ENCODE peak calls at places on chromosomes 5 and 9, in seven cellular contexts. A, V, L, I, G, M and E are unnamed samples.

GRCh38 chr9:37936965-37937364 is 33.0 kb upstream of the SLC25A51 start:
- DNase-seq in A (no peak), V (no peak), L (no peak), I (peak), G (no peak), M (no peak), E (peak)

GRCh38 chr5:179422213-179422839 is 77.1 kb upstream of the ADAMTS2 start:
- DNase-seq in A (no peak), V (no peak), L (no peak), I (peak), G (no peak), M (no peak), E (no peak)

GRCh38 chr5:12704955-12705354 is 800.7 kb upstream of the CTNND2 start:
- DNase-seq in A (no peak), V (no peak), L (no peak), I (no peak), G (peak), M (no peak), E (no peak)

GRCh38 chr5:31187591-31187990 is 5.9 kb upstream of the CDH6 start:
- DNase-seq in A (no peak), V (no peak), L (no peak), I (no peak), G (no peak), M (no peak), E (no peak)

GRCh38 chr5:13218518-13218917 is 726.0 kb downstream of the DNAH5 start:
- DNase-seq in A (no peak), V (no peak), L (no peak), I (no peak), G (peak), M (no peak), E (no peak)

GRCh38 chr9:123389698-123390097 is 33.7 kb downstream of the CRB2 start:
- DNase-seq in A (no peak), V (no peak), L (no peak), I (no peak), G (no peak), M (no peak), E (no peak)

GRCh38 chr9:74770508-74771261 is 117.0 kb downstream of the TRPM6 start:
- DNase-seq in A (no peak), V (no peak), L (peak), I (no peak), G (peak), M (no peak), E (peak)

GRCh38 chr5:54663876-54664275 is 146.3 kb downstream of the SNX18 start:
- DNase-seq in A (no peak), V (no peak), L (no peak), I (no peak), G (peak), M (no peak), E (no peak)

GRCh38 chr5:135436856-135437795 is 10.0 kb downstream of the DCANP1 start:
- DNase-seq in A (peak), V (no peak), L (no peak), I (no peak), G (peak), M (no peak), E (no peak)

GRCh38 chr9:110880123-110880522 is 158.1 kb downstream of the LPAR1 start:
- DNase-seq in A (no peak), V (no peak), L (no peak), I (no peak), G (no peak), M (no peak), E (no peak)

GRCh38 chr9:108156270-108156998 is 666.9 kb upstream of the KLF4 start:
- DNase-seq in A (no peak), V (no peak), L (no peak), I (no peak), G (peak), M (no peak), E (peak)

GRCh38 chr9:117250610-117251215 is 164.1 kb downstream of the ASTN2 start:
- DNase-seq in A (no peak), V (no peak), L (no peak), I (no peak), G (peak), M (no peak), E (no peak)

GRCh38 chr5:97095318-97095732 is 47.1 kb downstream of the LIX1 start:
- DNase-seq in A (no peak), V (no peak), L (no peak), I (no peak), G (no peak), M (no peak), E (no peak)

GRCh38 chr5:23930985-23931384 is 423.6 kb downstream of the PRDM9 start:
- DNase-seq in A (no peak), V (no peak), L (no peak), I (no peak), G (peak), M (no peak), E (no peak)

GRCh38 chr9:36988848-36989247 is 45.2 kb downstream of the PAX5 start:
- DNase-seq in A (no peak), V (no peak), L (peak), I (no peak), G (no peak), M (no peak), E (no peak)

GRCh38 chr5:125017796-125018195 is 271.4 kb upstream of the ZNF608 start:
- DNase-seq in A (no peak), V (no peak), L (no peak), I (no peak), G (no peak), M (no peak), E (no peak)

GRCh38 chr9:110031511-110032173 is 176.3 kb downstream of the C9orf152 start:
- DNase-seq in A (no peak), V (no peak), L (no peak), I (no peak), G (no peak), M (no peak), E (no peak)

GRCh38 chr9:85290019-85290418 is 451.7 kb downstream of the AGTPBP1 start:
- DNase-seq in A (no peak), V (no peak), L (no peak), I (no peak), G (peak), M (no peak), E (no peak)

GRCh38 chr9:36316629-36317317 is 58.5 kb upstream of the GNE start:
- DNase-seq in A (peak), V (no peak), L (no peak), I (no peak), G (no peak), M (no peak), E (no peak)

GRCh38 chr5:129904102-129904666 is at the start of gene CHSY3:
- DNase-seq in A (peak), V (peak), L (peak), I (peak), G (peak), M (peak), E (peak)

GRCh38 chr5:112372543-112372942 is 46.5 kb downstream of the EPB41L4A start:
- DNase-seq in A (no peak), V (no peak), L (no peak), I (no peak), G (no peak), M (no peak), E (no peak)

GRCh38 chr5:80559244-80559643 is 10.8 kb downstream of the ANKRD34B start:
- DNase-seq in A (no peak), V (no peak), L (no peak), I (no peak), G (no peak), M (no peak), E (no peak)

GRCh38 chr5:10635257-10635860 is 71.5 kb downstream of the ANKRD33B start:
- DNase-seq in A (no peak), V (peak), L (peak), I (no peak), G (peak), M (no peak), E (no peak)
- TF ChIP-seq POLR2A in A (no peak), V (no peak), L (no peak), I (no peak), G (no peak), M (no peak), E (no peak)

GRCh38 chr5:150558088-150558621 is 50.2 kb downstream of the NDST1 start:
- DNase-seq in A (no peak), V (no peak), L (no peak), I (no peak), G (no peak), M (no peak), E (no peak)
- TF ChIP-seq POLR2A in A (no peak), V (no peak), L (no peak), I (no peak), G (no peak), M (no peak), E (no peak)

DNA sequence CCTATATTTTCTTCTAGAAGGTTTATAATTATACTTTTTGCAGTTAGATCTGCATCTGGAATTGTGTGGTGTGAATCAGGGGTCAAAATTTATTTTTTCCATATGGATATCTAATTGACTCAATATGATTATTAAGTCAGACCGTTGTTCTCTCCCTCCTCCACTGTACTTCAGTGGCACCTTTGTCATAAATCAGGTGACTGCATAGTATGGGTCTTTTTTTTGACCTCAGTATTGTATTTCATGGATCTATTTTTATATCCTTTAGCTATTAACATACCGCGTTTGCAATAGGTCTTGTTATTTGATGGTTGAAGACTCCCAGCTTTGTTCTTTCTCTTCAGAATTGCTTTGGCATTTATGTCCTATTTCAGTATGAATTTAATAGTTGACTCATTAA is 107.4 kb downstream of the BOD1 start:
- DNase-seq in A (no peak), V (no peak), L (no peak), I (no peak), G (no peak), M (no peak), E (no peak)
- TF ChIP-seq POLR2A in A (no peak), V (no peak), L (no peak), I (no peak), G (no peak), M (no peak), E (no peak)

DNA sequence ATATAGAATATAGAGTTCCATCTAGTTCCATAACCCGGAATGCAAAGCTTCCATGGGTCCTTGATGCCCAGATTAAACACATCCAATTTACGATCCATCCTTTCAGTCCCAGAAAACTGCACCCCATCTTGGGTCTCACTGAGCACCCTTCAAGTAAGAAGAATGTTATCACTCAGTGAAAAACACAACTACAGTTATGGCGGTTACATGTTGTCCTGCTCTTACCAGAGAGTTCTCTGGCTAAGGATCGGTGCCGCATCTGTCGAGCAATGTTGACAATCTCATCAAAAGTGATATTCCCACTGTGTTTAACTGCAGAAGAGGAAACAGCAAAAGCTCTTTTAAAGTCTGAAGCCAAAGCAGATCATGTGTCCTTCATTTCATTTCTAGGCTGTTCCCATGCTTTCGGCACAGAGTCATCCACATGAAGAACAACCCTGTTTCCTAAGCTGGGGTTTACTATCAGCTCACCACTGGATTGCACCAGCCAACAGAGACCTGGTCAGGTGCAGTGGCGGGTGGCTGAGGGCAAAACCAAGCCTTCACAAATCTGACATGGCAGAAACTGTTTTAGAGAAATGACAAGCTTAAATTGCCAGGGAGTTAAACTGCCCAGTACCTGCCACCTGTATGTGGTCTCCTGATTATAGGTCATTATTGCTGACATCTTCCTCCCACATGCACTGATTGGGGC is 2.9 kb downstream of the RPL12 start:
- DNase-seq in A (no peak), V (no peak), L (no peak), I (no peak), G (peak), M (no peak), E (no peak)
- TF ChIP-seq POLR2A in A (no peak), V (no peak), L (no peak), I (no peak), G (no peak), M (no peak), E (no peak)

GRCh38 chr9:70601000-70601929 is 186.8 kb upstream of the KLF9 start:
- DNase-seq in A (peak), V (peak), L (peak), I (peak), G (no peak), M (peak), E (no peak)
- TF ChIP-seq POLR2A in A (no peak), V (no peak), L (no peak), I (peak), G (no peak), M (no peak), E (no peak)

DNA sequence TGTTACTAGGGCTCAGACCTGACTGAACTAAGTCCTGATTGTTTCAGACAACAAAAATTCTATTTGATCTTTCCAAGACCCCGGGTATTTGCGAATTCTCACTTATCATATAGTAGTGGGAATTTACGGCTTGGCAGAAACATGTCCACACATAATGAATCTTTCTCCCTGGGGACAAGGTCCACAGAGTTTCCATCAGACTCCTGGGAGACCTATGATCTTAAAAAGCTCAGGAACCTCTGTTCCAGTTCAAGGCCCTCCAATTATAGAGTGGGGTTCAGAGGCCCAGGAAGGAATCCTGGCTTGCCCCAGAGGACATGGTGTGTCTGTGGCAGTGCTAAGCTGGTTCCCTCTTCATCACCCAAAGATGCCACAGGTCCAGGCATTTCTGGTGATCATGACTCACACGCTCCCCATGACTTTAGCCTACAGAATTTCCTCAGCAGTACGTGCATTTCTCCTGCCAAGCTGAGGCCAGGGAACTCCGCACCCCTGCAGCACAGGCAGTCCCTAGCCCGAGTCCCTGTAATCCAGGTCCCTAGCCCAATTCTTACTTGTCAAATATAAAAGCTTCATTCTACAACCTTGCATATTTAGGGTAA is 12.6 kb downstream of the RAPGEF1 start:
- DNase-seq in A (no peak), V (no peak), L (no peak), I (no peak), G (peak), M (no peak), E (no peak)
- TF ChIP-seq POLR2A in A (no peak), V (no peak), L (no peak), I (no peak), G (no peak), M (no peak), E (no peak)

GRCh38 chr9:133066181-133066983 is 4.6 kb downstream of the CEL start:
- DNase-seq in A (no peak), V (no peak), L (no peak), I (no peak), G (no peak), M (no peak), E (no peak)

GRCh38 chr9:133063159-133063499 is 1.3 kb downstream of the CEL start:
- DNase-seq in A (no peak), V (no peak), L (no peak), I (no peak), G (no peak), M (no peak), E (no peak)

GRCh38 chr9:133065070-133065388 is 3.2 kb downstream of the CEL start:
- DNase-seq in A (no peak), V (no peak), L (no peak), I (no peak), G (no peak), M (no peak), E (no peak)

GRCh38 chr9:133063500-133064231 is 1.9 kb downstream of the CEL start:
- DNase-seq in A (no peak), V (no peak), L (no peak), I (no peak), G (no peak), M (no peak), E (no peak)

GRCh38 chr9:133064241-133065069 is 2.7 kb downstream of the CEL start:
- DNase-seq in A (no peak), V (no peak), L (no peak), I (no peak), G (no peak), M (no peak), E (no peak)
- TF ChIP-seq POLR2A in A (no peak), V (no peak), L (no peak), I (no peak), G (no peak), M (no peak), E (no peak)

GRCh38 chr9:111937781-111938426 is 41.3 kb downstream of the UGCG start:
- DNase-seq in A (no peak), V (no peak), L (peak), I (no peak), G (peak), M (no peak), E (no peak)

GRCh38 chr9:111938427-111938800 is 41.8 kb downstream of the UGCG start:
- DNase-seq in A (no peak), V (no peak), L (no peak), I (no peak), G (no peak), M (no peak), E (no peak)

GRCh38 chr9:111939322-111939721 is 42.7 kb downstream of the UGCG start:
- DNase-seq in A (no peak), V (no peak), L (no peak), I (no peak), G (no peak), M (no peak), E (no peak)

GRCh38 chr9:111943200-111943599 is 46.6 kb downstream of the UGCG start:
- DNase-seq in A (no peak), V (no peak), L (no peak), I (no peak), G (no peak), M (no peak), E (no peak)

DNA sequence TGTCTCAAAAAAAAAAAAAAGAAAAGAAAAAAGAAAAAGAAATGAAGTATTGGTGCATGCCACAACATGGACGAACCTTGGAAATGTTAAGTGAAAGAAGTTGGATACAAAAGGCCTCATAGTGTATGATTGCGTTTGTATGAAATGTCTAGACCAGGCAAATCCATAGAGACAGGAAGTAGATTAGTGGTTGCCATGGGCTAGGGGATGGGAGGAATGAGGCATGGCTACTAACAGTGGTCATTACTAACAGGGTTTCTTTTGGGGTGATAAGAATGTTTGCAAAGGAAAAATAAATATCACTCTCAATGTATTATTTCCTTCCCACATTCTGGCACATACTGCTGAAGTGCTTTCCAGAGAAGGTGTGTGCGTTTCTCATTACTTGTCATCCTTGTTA is 44.1 kb downstream of the UGCG start:
- DNase-seq in A (no peak), V (no peak), L (no peak), I (no peak), G (no peak), M (no peak), E (no peak)
- TF ChIP-seq POLR2A in A (no peak), V (no peak), L (no peak), I (no peak), G (no peak), M (no peak), E (no peak)

GRCh38 chr5:91277840-91278239 is 105.3 kb downstream of the ARRDC3 start:
- DNase-seq in A (no peak), V (no peak), L (no peak), I (no peak), G (no peak), M (no peak), E (no peak)

GRCh38 chr5:91280942-91281269 is 102.2 kb downstream of the ARRDC3 start:
- DNase-seq in A (no peak), V (no peak), L (no peak), I (no peak), G (no peak), M (no peak), E (no peak)

GRCh38 chr5:91281409-91281808 is 101.7 kb downstream of the ARRDC3 start:
- DNase-seq in A (no peak), V (no peak), L (no peak), I (no peak), G (peak), M (no peak), E (peak)

GRCh38 chr5:91282210-91282609 is 100.9 kb downstream of the ARRDC3 start:
- DNase-seq in A (no peak), V (no peak), L (no peak), I (no peak), G (no peak), M (no peak), E (no peak)

GRCh38 chr5:91280062-91280941 is 102.8 kb downstream of the ARRDC3 start:
- DNase-seq in A (peak), V (peak), L (peak), I (peak), G (peak), M (peak), E (peak)
- TF ChIP-seq POLR2A in A (peak), V (peak), L (no peak), I (peak), G (no peak), M (peak), E (peak)

DNA sequence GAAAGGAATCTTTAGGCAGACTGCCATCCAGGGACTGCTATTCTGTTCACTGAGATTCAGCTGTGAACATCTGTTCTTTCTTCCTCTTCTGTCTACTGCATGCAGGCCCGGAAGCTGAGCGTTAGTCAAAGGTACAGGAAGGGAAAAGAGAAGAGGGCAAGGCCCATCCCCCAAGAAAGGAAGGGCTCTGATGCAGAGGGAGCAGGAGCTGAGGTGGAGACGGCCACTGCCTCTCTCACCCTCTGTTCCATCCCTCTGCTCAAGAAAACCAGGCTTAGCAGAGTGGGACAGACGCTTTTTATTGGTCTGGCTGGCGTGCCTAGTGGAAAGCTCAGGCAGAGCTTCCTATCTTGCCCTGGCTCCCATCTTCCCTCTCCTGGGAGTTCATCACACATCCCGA is 57.5 kb downstream of the PFDN1 start:
- DNase-seq in A (no peak), V (no peak), L (no peak), I (no peak), G (no peak), M (no peak), E (no peak)
- TF ChIP-seq POLR2A in A (no peak), V (no peak), L (no peak), I (no peak), G (no peak), M (no peak), E (no peak)